ENCODE peak calls at places on chromosomes 11 and 22, in four cellular contexts. One of them, this sample, is unnamed.

GRCh38 chr11:95503047-95503446 is 272.0 kb upstream of the SESN3 start:
- DNase-seq in K562: no peak
- DNase-seq in stomach: no peak
- DNase-seq in GM23338: no peak
- DNase-seq in this sample: no peak

GRCh38 chr22:41140365-41140957 is 48.1 kb downstream of the EP300 start:
- DNase-seq in GM23338: no peak
- DNase-seq in K562: no peak
- DNase-seq in stomach: no peak
- DNase-seq in this sample: peak; percentile 50

GRCh38 chr11:43987384-43988039 is 45.1 kb downstream of the C11orf96 start:
- DNase-seq in K562: no peak
- DNase-seq in stomach: peak; percentile 45
- DNase-seq in GM23338: no peak
- DNase-seq in this sample: peak; percentile 67

GRCh38 chr11:14259186-14259784 is 99.7 kb downstream of the RRAS2 start:
- DNase-seq in stomach: no peak
- DNase-seq in GM23338: peak; percentile 35
- DNase-seq in K562: no peak
- DNase-seq in this sample: peak; percentile 80

GRCh38 chr11:86861810-86862209 is 61.5 kb downstream of the PRSS23 start:
- DNase-seq in K562: no peak
- DNase-seq in stomach: no peak
- DNase-seq in GM23338: no peak
- DNase-seq in this sample: no peak

GRCh38 chr11:124670732-124671131 is 2.8 kb downstream of the SIAE start:
- DNase-seq in K562: no peak
- DNase-seq in GM23338: peak; percentile 20
- DNase-seq in stomach: no peak
- DNase-seq in this sample: no peak

GRCh38 chr11:112996924-112997323 is 35.7 kb downstream of the NCAM1 start:
- DNase-seq in K562: no peak
- DNase-seq in GM23338: no peak
- DNase-seq in stomach: no peak
- DNase-seq in this sample: no peak

GRCh38 chr11:74282421-74282820 is 29.0 kb downstream of the P4HA3 start:
- DNase-seq in K562: no peak
- DNase-seq in GM23338: no peak
- DNase-seq in stomach: no peak
- DNase-seq in this sample: no peak

GRCh38 chr11:6612008-6612815 is at the start of gene TAF10:
- DNase-seq in GM23338: peak; percentile 96
- DNase-seq in stomach: peak; percentile 98
- DNase-seq in K562: peak; percentile 93
- DNase-seq in this sample: peak; percentile 99

GRCh38 chr11:93054279-93054678 is 84.8 kb downstream of the MTNR1B start:
- DNase-seq in K562: no peak
- DNase-seq in stomach: no peak
- DNase-seq in GM23338: no peak
- DNase-seq in this sample: no peak

GRCh38 chr11:66329165-66329673 is 7.0 kb downstream of the RIN1 start:
- DNase-seq in stomach: no peak
- DNase-seq in GM23338: no peak
- DNase-seq in K562: no peak
- DNase-seq in this sample: no peak

GRCh38 chr22:36422287-36423014 is 34.7 kb upstream of the MYH9 start:
- DNase-seq in stomach: no peak
- DNase-seq in GM23338: no peak
- DNase-seq in K562: no peak
- DNase-seq in this sample: no peak

GRCh38 chr22:37109242-37109917 is at the start of gene TMPRSS6:
- DNase-seq in K562: no peak
- DNase-seq in stomach: peak; percentile 46
- DNase-seq in GM23338: no peak
- DNase-seq in this sample: no peak

GRCh38 chr11:99257131-99257530 is 236.4 kb downstream of the CNTN5 start:
- DNase-seq in stomach: no peak
- DNase-seq in GM23338: no peak
- DNase-seq in K562: no peak
- DNase-seq in this sample: no peak

GRCh38 chr11:122137081-122137793 is 21.2 kb upstream of the BLID start:
- DNase-seq in GM23338: no peak
- DNase-seq in stomach: no peak
- DNase-seq in K562: no peak
- DNase-seq in this sample: no peak

GRCh38 chr22:35419756-35420155 is 19.8 kb downstream of the MCM5 start:
- DNase-seq in K562: no peak
- DNase-seq in GM23338: no peak
- DNase-seq in stomach: no peak
- DNase-seq in this sample: no peak

GRCh38 chr11:121634889-121635288 is 182.1 kb upstream of the SORL1-AS1 start:
- DNase-seq in stomach: no peak
- DNase-seq in GM23338: no peak
- DNase-seq in K562: no peak
- DNase-seq in this sample: no peak

GRCh38 chr11:64251986-64252837 is 882 bp downstream of the PLCB3 start:
- DNase-seq in GM23338: peak; percentile 66
- DNase-seq in K562: peak; percentile 75
- DNase-seq in stomach: peak; percentile 78
- DNase-seq in this sample: peak; percentile 87

GRCh38 chr11:100878474-100878873 is 191.4 kb downstream of the ARHGAP42 start:
- DNase-seq in GM23338: no peak
- DNase-seq in K562: no peak
- DNase-seq in stomach: no peak
- DNase-seq in this sample: no peak

GRCh38 chr11:35084817-35085424 is 54.0 kb upstream of the CD44 start:
- DNase-seq in stomach: no peak
- DNase-seq in K562: no peak
- DNase-seq in GM23338: no peak
- DNase-seq in this sample: no peak

GRCh38 chr11:35079581-35079980 is 59.4 kb upstream of the CD44 start:
- DNase-seq in K562: no peak
- DNase-seq in stomach: no peak
- DNase-seq in GM23338: no peak
- DNase-seq in this sample: no peak

GRCh38 chr11:35082322-35083180 is 56.4 kb upstream of the CD44 start:
- DNase-seq in GM23338: peak; percentile 50
- DNase-seq in K562: peak; percentile 86
- DNase-seq in stomach: peak; percentile 51
- DNase-seq in this sample: peak; percentile 37

GRCh38 chr11:35085766-35086165 is 53.2 kb upstream of the CD44 start:
- DNase-seq in GM23338: no peak
- DNase-seq in K562: no peak
- DNase-seq in stomach: no peak
- DNase-seq in this sample: no peak

GRCh38 chr11:35083181-35084061 is 55.5 kb upstream of the CD44 start:
- DNase-seq in K562: no peak
- DNase-seq in GM23338: peak; percentile 37
- DNase-seq in stomach: peak; percentile 40
- DNase-seq in this sample: no peak
- TF ChIP-seq POLR2AphosphoS5 in K562: no peak
- TF ChIP-seq POLR2AphosphoS5 in GM23338: no peak
- TF ChIP-seq POLR2AphosphoS5 in stomach: peak; percentile 67
- TF ChIP-seq POLR2AphosphoS5 in this sample: peak; percentile 43

DNA sequence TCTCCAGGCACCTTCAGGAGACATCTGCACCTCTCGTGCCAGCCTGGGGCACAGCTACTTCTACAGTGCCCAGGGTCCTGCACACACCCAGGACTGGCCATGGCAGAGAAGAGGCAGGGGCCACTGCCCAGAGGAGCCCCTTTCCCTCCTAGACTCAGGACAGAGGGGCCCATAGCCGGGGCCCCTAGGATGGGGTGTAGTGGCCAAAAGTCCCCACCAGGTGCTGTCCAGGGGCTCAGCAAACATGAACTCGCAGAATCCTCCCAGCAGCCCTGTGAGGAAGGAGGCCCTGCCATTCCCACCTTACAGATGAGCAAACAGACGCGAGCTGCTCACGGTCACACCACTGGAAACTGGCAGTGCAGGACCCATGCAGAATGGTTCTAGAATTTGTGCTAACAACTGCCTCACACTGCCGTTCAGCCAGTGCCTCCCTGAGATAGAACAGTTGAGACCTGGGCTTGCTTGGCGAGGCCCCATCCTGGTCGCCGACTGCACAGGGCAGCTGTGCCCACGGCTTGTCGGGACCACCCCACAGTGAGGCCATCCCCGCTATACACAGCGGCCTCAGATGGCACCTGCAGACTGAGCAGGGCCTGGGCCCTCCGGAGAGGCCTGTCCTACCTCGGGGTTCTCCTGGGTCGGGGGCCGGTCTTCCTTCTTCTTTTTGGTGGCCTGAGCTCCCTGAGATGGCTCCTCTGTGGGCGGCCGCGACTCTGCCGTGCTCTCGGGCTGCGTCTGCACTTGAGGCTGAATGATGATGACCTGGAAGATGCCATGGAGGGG is 96.4 kb downstream of the PHF21B start:
- DNase-seq in stomach: no peak
- DNase-seq in GM23338: no peak
- DNase-seq in K562: no peak
- DNase-seq in this sample: no peak
- TF ChIP-seq CTCF in stomach: no peak
- TF ChIP-seq CTCF in GM23338: no peak
- TF ChIP-seq CTCF in K562: no peak
- TF ChIP-seq CTCF in this sample: no peak

DNA sequence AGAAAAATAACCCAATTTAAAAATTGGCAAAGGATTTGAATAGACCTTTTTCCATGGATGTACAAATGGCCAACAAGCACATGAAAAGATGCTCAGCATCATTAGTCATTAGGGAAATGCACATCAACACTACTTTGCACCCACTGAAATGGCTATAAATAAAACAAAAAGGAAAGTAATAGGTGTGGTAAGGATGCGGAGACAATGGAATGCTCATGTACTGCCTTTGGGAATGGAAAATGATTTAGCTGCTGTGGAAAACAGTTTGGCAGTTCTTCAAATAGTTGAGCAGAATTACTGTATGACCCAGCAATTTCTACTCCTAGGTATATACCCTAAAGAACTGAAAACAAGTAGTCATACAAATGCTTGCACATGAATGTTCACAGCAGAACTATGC is 37.4 kb downstream of the LARGE2 start:
- DNase-seq in GM23338: no peak
- DNase-seq in K562: no peak
- DNase-seq in stomach: no peak
- DNase-seq in this sample: no peak
- H3K27me3 ChIP-seq in GM23338: no peaks in the 10 kb centered on the region
- H3K27me3 ChIP-seq in K562: no peaks in the 10 kb centered on the region
- H3K27me3 ChIP-seq in stomach: no peaks in the 10 kb centered on the region
- H3K27me3 ChIP-seq in this sample: no peaks in the 10 kb centered on the region

DNA sequence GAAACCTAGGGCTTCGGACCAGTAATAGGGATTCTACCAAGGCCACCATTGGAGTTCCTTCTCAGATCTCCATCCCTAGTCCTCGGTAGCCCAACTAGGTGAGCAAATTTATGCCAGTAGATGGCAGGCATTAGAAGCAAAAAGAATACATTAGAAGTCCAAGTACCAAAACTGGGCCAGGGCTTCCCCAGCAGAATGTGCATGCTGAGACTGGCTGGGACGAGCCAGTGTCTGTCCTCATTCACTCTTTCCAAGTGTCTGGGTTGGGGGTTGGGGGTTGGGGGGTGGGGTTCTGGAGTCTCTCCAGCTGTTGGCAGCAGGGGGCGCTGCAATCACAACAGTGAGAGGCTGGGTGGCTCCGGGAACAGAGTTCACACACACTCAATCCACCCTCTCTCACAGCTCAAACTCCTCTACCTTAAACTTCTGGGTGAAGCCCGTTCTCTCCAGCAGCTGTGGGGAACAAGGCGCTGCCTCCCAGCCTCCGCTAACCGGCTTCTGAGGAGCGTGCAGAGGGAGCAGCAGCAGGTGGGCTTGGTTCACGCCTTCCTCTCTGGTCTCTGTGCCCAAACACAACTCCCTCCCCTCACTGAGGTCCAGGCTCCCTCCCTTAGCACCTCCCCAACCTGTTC is 57.5 kb downstream of the BTG4 start:
- DNase-seq in stomach: no peak
- DNase-seq in GM23338: peak; percentile 88
- DNase-seq in K562: peak; percentile 80
- DNase-seq in this sample: no peak
- TF ChIP-seq POLR2AphosphoS5 in stomach: no peak
- TF ChIP-seq POLR2AphosphoS5 in GM23338: no peak
- TF ChIP-seq POLR2AphosphoS5 in K562: no peak
- TF ChIP-seq POLR2AphosphoS5 in this sample: no peak